ENCODE peak calls at places on chromosomes 3 and 15, in ten cellular contexts. G, S, Z, D, L, P, C, F, O and R are unnamed samples.

GRCh38 chr3:33438284-33438668 is 1.9 kb downstream of the UBP1 start:
- DNase-seq in G (no peak), F (no peak), C (no peak), S (peak), L (no peak), O (no peak), D (peak), P (no peak), Z (peak), R (no peak)

GRCh38 chr3:37559461-37559860 is 302.2 kb upstream of the CTDSPL start:
- DNase-seq in C (no peak), F (no peak), D (peak), Z (no peak), L (no peak), S (no peak), O (no peak), P (no peak), G (no peak), R (no peak)

GRCh38 chr15:72907733-72908132 is 124.2 kb upstream of the ADPGK start:
- DNase-seq in O (no peak), G (no peak), C (peak), P (no peak), D (no peak), F (peak), Z (peak), L (no peak), S (no peak), R (no peak)

GRCh38 chr3:15797600-15798303 is at the start of gene ANKRD28:
- DNase-seq in C (no peak), L (peak), Z (peak), G (no peak), D (peak), O (no peak), P (no peak), S (peak), F (no peak), R (no peak)

GRCh38 chr3:123344175-123344908 is 104.5 kb downstream of the ADCY5 start:
- DNase-seq in F (no peak), D (peak), Z (peak), S (no peak), P (no peak), O (no peak), G (no peak), C (no peak), L (no peak), R (peak)

GRCh38 chr15:95208988-95209387 is 977.6 kb downstream of the MCTP2 start:
- DNase-seq in L (no peak), S (no peak), G (no peak), C (no peak), Z (no peak), D (peak), F (no peak), O (no peak), P (no peak), R (no peak)

GRCh38 chr3:190807719-190808375 is 54.6 kb downstream of the GMNC start:
- DNase-seq in O (no peak), F (peak), Z (peak), G (no peak), C (peak), L (peak), D (no peak), S (no peak), P (peak), R (no peak)

GRCh38 chr3:73327052-73327451 is 265.6 kb downstream of the EBLN2 start:
- DNase-seq in S (no peak), G (no peak), Z (no peak), D (no peak), P (no peak), F (no peak), O (no peak), C (no peak), L (no peak), R (no peak)

GRCh38 chr3:13296662-13297061 is 123.5 kb downstream of the NUP210 start:
- DNase-seq in Z (no peak), C (no peak), F (no peak), P (no peak), S (no peak), G (no peak), D (no peak), L (no peak), O (no peak), R (peak)

GRCh38 chr3:2452249-2452648 is 353.6 kb downstream of the CNTN4 start:
- DNase-seq in L (no peak), D (no peak), G (no peak), C (no peak), P (no peak), S (no peak), O (no peak), F (no peak), Z (no peak), R (no peak)

GRCh38 chr3:76369170-76369569 is 583.8 kb upstream of the ZNF717 start:
- DNase-seq in F (no peak), Z (no peak), S (no peak), C (no peak), D (peak), O (no peak), P (no peak), L (no peak), G (no peak), R (no peak)

GRCh38 chr3:152193673-152194267 is 75.0 kb upstream of the MBNL1 start:
- DNase-seq in D (no peak), L (no peak), Z (no peak), G (no peak), P (no peak), S (no peak), C (no peak), F (no peak), O (no peak), R (peak)

GRCh38 chr15:49473031-49473430 is 50.0 kb downstream of the FGF7 start:
- DNase-seq in L (no peak), C (no peak), S (no peak), P (no peak), O (no peak), G (no peak), F (no peak), D (peak), Z (no peak), R (no peak)

GRCh38 chr15:83207622-83208356 is at the start of gene HDGFL3:
- DNase-seq in Z (peak), L (peak), O (peak), G (peak), F (peak), D (peak), C (peak), S (peak), P (peak), R (peak)

GRCh38 chr3:55327131-55327920 is 159.8 kb downstream of the WNT5A start:
- DNase-seq in L (no peak), G (no peak), O (no peak), C (no peak), S (no peak), P (no peak), Z (no peak), D (peak), F (no peak), R (no peak)

GRCh38 chr15:57395292-57395691 is 19.0 kb downstream of the CGNL1 start:
- DNase-seq in F (no peak), S (peak), Z (no peak), L (no peak), G (no peak), P (no peak), O (no peak), C (no peak), D (peak), R (no peak)

GRCh38 chr3:162769559-162769958 is 1273.0 kb downstream of the OTOL1 start:
- DNase-seq in O (no peak), Z (no peak), G (no peak), F (no peak), D (peak), L (no peak), C (no peak), P (no peak), S (no peak), R (no peak)

GRCh38 chr3:15501126-15501525 is 20.4 kb downstream of the COLQ start:
- DNase-seq in Z (peak), C (peak), L (no peak), F (peak), P (no peak), D (no peak), S (no peak), G (no peak), O (no peak), R (no peak)

GRCh38 chr3:120349819-120350125 is 618 bp upstream of the LRRC58 start:
- DNase-seq in L (no peak), O (no peak), S (no peak), Z (no peak), P (no peak), F (no peak), G (no peak), D (no peak), C (no peak), R (no peak)

GRCh38 chr15:71468715-71469114 is 341.6 kb upstream of the NR2E3 start:
- DNase-seq in D (no peak), G (no peak), O (no peak), S (no peak), C (no peak), Z (no peak), L (no peak), P (no peak), F (no peak), R (no peak)

GRCh38 chr3:117548600-117548999 is 839.0 kb downstream of the TUSC7 start:
- DNase-seq in D (peak), G (no peak), O (no peak), Z (no peak), F (no peak), C (no peak), P (no peak), S (no peak), L (no peak), R (no peak)

GRCh38 chr3:153783106-153783505 is 338.1 kb upstream of the ARHGEF26 start:
- DNase-seq in G (no peak), P (no peak), D (peak), Z (peak), L (no peak), O (no peak), F (no peak), C (peak), S (no peak), R (no peak)

GRCh38 chr3:42852443-42852842 is 23.2 kb downstream of the CYP8B1 start:
- DNase-seq in L (peak), O (no peak), P (no peak), G (peak), D (peak), Z (no peak), S (no peak), F (no peak), C (no peak), R (no peak)

GRCh38 chr15:57866149-57866736 is 159.7 kb downstream of the POLR2M start:
- DNase-seq in Z (peak), L (no peak), G (peak), S (peak), O (no peak), C (peak), D (peak), P (peak), F (peak), R (no peak)

GRCh38 chr3:46627078-46627477 is 14.8 kb downstream of the FAM240A start:
- DNase-seq in D (no peak), L (no peak), P (no peak), G (no peak), O (no peak), C (no peak), F (no peak), S (no peak), Z (no peak), R (no peak)

GRCh38 chr15:94509259-94509658 is 277.9 kb downstream of the MCTP2 start:
- DNase-seq in D (no peak), P (no peak), O (no peak), F (no peak), S (no peak), L (no peak), G (no peak), C (no peak), Z (no peak), R (no peak)

DNA sequence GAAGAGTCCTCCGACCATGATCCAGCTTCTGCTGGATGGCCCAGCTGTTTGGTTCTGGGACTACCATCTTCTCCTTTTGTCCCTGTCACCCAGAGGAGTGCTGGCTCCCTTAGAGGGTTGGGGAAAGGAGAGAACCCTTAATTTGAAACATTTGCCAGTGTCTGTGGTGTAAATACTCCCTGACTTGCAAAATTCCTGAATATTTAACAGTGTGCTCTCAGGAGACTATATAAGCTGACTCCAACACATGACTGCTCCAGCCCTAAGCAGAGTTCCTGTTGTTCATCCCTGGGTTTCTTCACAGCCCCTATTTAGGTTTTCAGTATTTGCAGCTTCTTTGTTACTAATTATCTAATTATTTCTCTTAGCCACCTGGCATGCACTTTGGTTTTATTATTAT is 133.1 kb downstream of the CPNE4 start:
- DNase-seq in C (no peak), D (peak), G (no peak), F (no peak), O (no peak), L (no peak), Z (no peak), P (no peak), S (no peak), R (no peak)
- H3K27ac ChIP-seq in C (no peak), D (no peak), G (no peak), F (no peak), O (no peak), L (no peak), Z (no peak), P (no peak), S (no peak), R (no peak)

GRCh38 chr3:9899289-9899791 is 3.3 kb upstream of the IL17RE start:
- DNase-seq in S (no peak), P (no peak), F (no peak), G (no peak), Z (no peak), C (no peak), D (no peak), O (no peak), L (no peak), R (no peak)

GRCh38 chr3:9901967-9902366 is 681 bp upstream of the IL17RE start:
- DNase-seq in O (no peak), S (no peak), L (no peak), P (no peak), Z (no peak), F (no peak), C (no peak), G (no peak), D (no peak), R (peak)

GRCh38 chr3:9897408-9898372 is 5.0 kb upstream of the IL17RE start:
- DNase-seq in S (peak), F (no peak), O (no peak), P (no peak), G (no peak), Z (peak), D (no peak), C (no peak), L (no peak), R (peak)

GRCh38 chr3:9902372-9903237 is at the start of gene IL17RE:
- DNase-seq in O (no peak), D (no peak), G (no peak), S (no peak), Z (no peak), L (no peak), F (peak), C (no peak), P (no peak), R (peak)

GRCh38 chr3:9898467-9899229 is 4.0 kb upstream of the IL17RE start:
- DNase-seq in G (no peak), S (no peak), L (no peak), C (no peak), O (no peak), Z (no peak), P (no peak), D (no peak), F (no peak), R (peak)
- H3K27ac ChIP-seq in G (no peak), S (peak), L (no peak), C (no peak), O (peak), Z (peak), P (no peak), D (no peak), F (no peak), R (no peak)

GRCh38 chr15:75348034-75348562 is 1.3 kb downstream of the NEIL1 start:
- DNase-seq in O (no peak), S (no peak), F (peak), Z (peak), P (no peak), D (peak), C (no peak), G (no peak), L (no peak), R (no peak)

GRCh38 chr15:75348563-75349350 is 1.9 kb downstream of the NEIL1 start:
- DNase-seq in Z (peak), O (no peak), L (no peak), P (peak), C (no peak), F (peak), G (no peak), S (no peak), D (peak), R (peak)

GRCh38 chr15:75349851-75350588 is 3.2 kb downstream of the NEIL1 start:
- DNase-seq in G (no peak), S (no peak), P (peak), O (no peak), C (no peak), Z (no peak), F (no peak), D (no peak), L (no peak), R (peak)

GRCh38 chr15:75347222-75348033 is 589 bp downstream of the NEIL1 start:
- DNase-seq in F (peak), P (peak), C (peak), Z (peak), L (no peak), G (no peak), S (no peak), O (no peak), D (peak), R (peak)

DNA sequence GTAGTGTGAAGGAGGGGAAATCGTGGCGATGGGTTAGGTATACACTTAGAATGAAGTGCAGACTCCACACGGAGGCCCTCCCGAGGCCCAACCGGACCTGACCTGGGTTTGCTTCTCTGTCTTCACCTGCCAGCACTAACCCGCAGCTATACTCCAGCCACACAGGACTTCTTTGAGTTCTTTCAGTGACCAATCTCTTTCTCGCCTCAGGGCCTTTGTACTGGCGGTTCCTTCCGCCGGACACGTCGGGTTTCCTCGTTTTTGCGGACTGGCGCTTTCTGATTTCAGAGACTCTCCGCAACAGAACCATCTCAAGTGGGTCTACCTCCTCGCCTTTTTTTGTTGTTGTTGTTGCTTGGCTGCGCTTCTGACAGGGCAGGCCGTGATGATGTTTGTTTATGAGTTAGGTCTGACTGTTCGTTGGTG is at the start of gene NEIL1:
- DNase-seq in Z (no peak), O (no peak), S (no peak), C (no peak), F (no peak), L (no peak), P (no peak), D (no peak), G (no peak), R (no peak)
- H3K27ac ChIP-seq in Z (no peak), O (peak), S (peak), C (peak), F (peak), L (peak), P (peak), D (no peak), G (peak), R (peak)

DNA sequence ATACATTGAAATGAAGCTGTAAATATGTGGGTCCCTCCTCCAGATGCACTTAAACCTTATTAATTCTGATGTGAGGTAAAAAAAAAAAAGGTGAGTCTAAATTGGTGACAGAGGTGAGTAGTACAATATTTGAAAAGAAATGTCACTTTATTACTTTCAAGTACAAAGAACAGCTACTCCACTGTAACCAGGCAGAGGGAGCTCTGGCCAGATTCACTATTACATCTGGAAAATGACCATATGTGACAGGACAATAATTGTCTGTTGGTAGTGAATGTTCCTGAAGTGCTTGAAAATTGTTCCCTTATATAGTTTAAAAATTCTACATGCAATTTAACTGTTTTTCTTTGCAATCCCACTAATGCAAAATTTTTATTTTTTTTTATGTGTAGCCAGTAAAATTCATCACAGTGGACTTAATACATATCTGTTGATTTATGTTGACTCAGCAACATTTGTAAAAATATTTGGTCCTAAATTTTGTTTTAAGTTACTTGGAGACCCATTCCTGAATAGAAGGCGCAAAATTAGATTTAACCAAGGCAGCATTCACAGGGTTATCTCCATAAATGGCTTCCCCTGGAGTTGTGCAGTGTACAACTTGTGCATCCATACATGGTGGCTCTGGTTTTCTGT is 231.9 kb upstream of the TBC1D5 start:
- DNase-seq in D (peak), Z (no peak), G (no peak), L (no peak), S (no peak), C (no peak), F (no peak), P (no peak), O (no peak), R (no peak)
- H3K27ac ChIP-seq in D (no peak), Z (no peak), G (no peak), L (no peak), S (no peak), C (no peak), F (no peak), P (no peak), O (no peak), R (no peak)

DNA sequence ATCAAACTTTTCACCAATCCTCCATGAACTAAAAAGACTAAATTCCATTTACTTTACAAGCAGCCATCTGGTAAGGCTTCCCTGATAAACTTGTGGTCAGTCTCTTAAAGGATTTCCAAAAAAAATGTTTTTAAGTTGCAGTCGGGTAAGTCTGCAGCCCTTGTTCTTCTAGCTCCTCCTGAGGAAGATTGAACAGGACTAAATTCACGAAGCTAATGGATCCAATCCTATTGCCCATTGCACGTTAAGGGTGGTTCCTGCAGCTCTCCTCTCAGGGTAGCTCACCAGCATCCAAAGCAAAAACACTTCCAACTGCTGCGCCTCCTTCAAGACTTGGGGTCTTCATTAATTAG is 2.8 kb downstream of the HES1 start:
- DNase-seq in D (peak), G (no peak), C (no peak), S (no peak), L (no peak), P (no peak), F (no peak), Z (no peak), O (no peak), R (no peak)
- H3K27ac ChIP-seq in D (peak), G (peak), C (peak), S (peak), L (peak), P (peak), F (peak), Z (peak), O (peak), R (no peak)